ENCODE peak calls at places on chromosomes 7 and 10, in five cellular contexts. S is fibroblast of lung, E is fibroblast of villous mesenchyme, H is substantia nigra, I is HT-29. L is an unnamed sample.

GRCh38 chr10:112804036-112804435 is 146.0 kb upstream of the TCF7L2 start:
- DNase-seq in S (no peak), H (no peak), E (no peak), I (peak), L (no peak)

GRCh38 chr10:13668126-13668525 is 81.4 kb downstream of the PRPF18 start:
- DNase-seq in I (no peak), S (no peak), E (no peak), H (peak), L (no peak)

GRCh38 chr10:106571216-106571954 is 593.1 kb downstream of the SORCS1 start:
- DNase-seq in S (peak), E (peak), I (peak), H (peak), L (no peak)

GRCh38 chr7:128881458-128882125 is 18.9 kb downstream of the ATP6V1F start:
- DNase-seq in E (no peak), S (no peak), I (no peak), H (no peak), L (no peak)

GRCh38 chr7:113015038-113015645 is 71.5 kb downstream of the GPR85 start:
- DNase-seq in H (no peak), E (peak), S (peak), I (peak), L (no peak)

GRCh38 chr7:1247527-1248041 is 14.9 kb downstream of the UNCX start:
- DNase-seq in I (no peak), S (no peak), E (no peak), H (no peak), L (no peak)

GRCh38 chr7:14020339-14020900 is 31.0 kb upstream of the ETV1 start:
- DNase-seq in E (no peak), I (no peak), H (no peak), S (peak), L (no peak)

GRCh38 chr10:51389415-51390342 is 309.7 kb downstream of the CSTF2T start:
- DNase-seq in I (peak), E (peak), S (peak), H (peak), L (no peak)

GRCh38 chr7:29479606-29480200 is 83.9 kb upstream of the PRR15 start:
- DNase-seq in H (peak), I (no peak), E (peak), S (no peak), L (no peak)

GRCh38 chr7:30941582-30942310 is 22.0 kb upstream of the GHRHR start:
- DNase-seq in S (no peak), E (no peak), H (no peak), I (peak), L (no peak)

GRCh38 chr10:56745490-56745889 is 384.4 kb upstream of the ZWINT start:
- DNase-seq in E (no peak), I (no peak), S (no peak), H (no peak), L (no peak)

GRCh38 chr7:99253369-99253768 is 19.3 kb upstream of the MYH16 start:
- DNase-seq in H (no peak), E (no peak), S (no peak), I (no peak), L (no peak)

GRCh38 chr7:151275813-151276577 is 27.5 kb upstream of the SMARCD3 start:
- DNase-seq in I (no peak), E (no peak), H (no peak), S (no peak), L (peak)

GRCh38 chr10:93334181-93334580 is 148.0 kb downstream of the MYOF start:
- DNase-seq in S (no peak), H (no peak), I (no peak), E (no peak), L (no peak)

L was measured in caudate nucleus.